ENCODE peak calls at places on chromosomes 6 and 20, in eight cellular contexts. F is GM13976; T is HTR-8/SVneo; N is glutamatergic neuron; P is omental fat pad; Q is activated CD8-positive, alpha-beta memory T cell treated with anti-CD3 and anti-CD28 coated beads for 24 hours; R is body of pancreas; O is tibial nerve. V is an unnamed sample.

GRCh38 chr20:62405108-62405980 is 1.7 kb downstream of the CABLES2 start:
- DNase-seq in O (peak; percentile 30), Q (no peak), F (no peak), T (peak; percentile 93), P (peak; percentile 48), N (peak; percentile 78), R (peak; percentile 47), V (peak; percentile 73)

GRCh38 chr6:52557389-52558265 is 19.2 kb downstream of the TRAM2 start:
- DNase-seq in O (no peak), Q (no peak), T (no peak), R (no peak), P (no peak), N (no peak), F (no peak), V (no peak)

GRCh38 chr20:56689318-56689717 is 60.2 kb downstream of the TFAP2C start:
- DNase-seq in P (no peak), O (no peak), Q (no peak), N (no peak), T (peak; percentile 82), F (no peak), R (peak; percentile 6), V (peak; percentile 88)

GRCh38 chr6:75524322-75524972 is 30.8 kb upstream of the FILIP1 start:
- DNase-seq in N (no peak), T (peak; percentile 74), O (no peak), F (no peak), R (peak; percentile 6), Q (no peak), P (no peak), V (peak; percentile 26)

GRCh38 chr6:14380421-14380820 is 262.8 kb downstream of the CD83 start:
- DNase-seq in Q (no peak), O (no peak), F (no peak), P (no peak), T (no peak), N (no peak), R (no peak), V (no peak)

GRCh38 chr6:72272958-72273357 is 348.9 kb upstream of the KCNQ5 start:
- DNase-seq in R (no peak), F (no peak), Q (no peak), T (no peak), P (no peak), O (no peak), N (no peak), V (no peak)

GRCh38 chr20:51388227-51388626 is 154.3 kb downstream of the NFATC2 start:
- DNase-seq in N (no peak), Q (no peak), R (no peak), F (no peak), P (no peak), T (peak; percentile 63), O (no peak), V (peak; percentile 71)

GRCh38 chr20:52923123-52923543 is 49.0 kb upstream of the TSHZ2 start:
- DNase-seq in Q (no peak), O (no peak), F (no peak), N (no peak), R (no peak), P (no peak), T (peak; percentile 24), V (peak; percentile 98)

GRCh38 chr6:5335020-5335419 is 73.7 kb downstream of the FARS2 start:
- DNase-seq in F (peak; percentile 32), O (no peak), T (no peak), P (no peak), R (no peak), Q (no peak), N (no peak), V (no peak)

GRCh38 chr6:152720964-152721363 is 23.3 kb downstream of the MYCT1 start:
- DNase-seq in N (no peak), R (no peak), Q (no peak), F (no peak), P (no peak), T (no peak), O (no peak), V (peak; percentile 30)

GRCh38 chr6:40425192-40425919 is 161.8 kb downstream of the LRFN2 start:
- DNase-seq in O (no peak), N (peak; percentile 56), Q (no peak), R (peak; percentile 12), F (no peak), T (no peak), P (no peak), V (no peak)

GRCh38 chr20:10217517-10218410 is 866 bp upstream of the SNAP25 start:
- DNase-seq in T (peak; percentile 10), R (peak; percentile 53), Q (no peak), P (peak; percentile 27), N (peak; percentile 76), O (no peak), F (peak; percentile 37), V (peak; percentile 17)

GRCh38 chr6:40541556-40542174 is 45.5 kb downstream of the LRFN2 start:
- DNase-seq in T (no peak), R (no peak), N (no peak), F (no peak), P (no peak), Q (no peak), O (no peak), V (no peak)

GRCh38 chr20:19396466-19397081 is 184.1 kb downstream of the SLC24A3 start:
- DNase-seq in F (no peak), N (no peak), T (no peak), O (no peak), Q (no peak), P (no peak), R (no peak), V (no peak)

GRCh38 chr20:44549123-44549522 is 27.3 kb upstream of the SERINC3 start:
- DNase-seq in P (no peak), Q (no peak), N (no peak), T (no peak), F (no peak), R (no peak), O (no peak), V (no peak)

GRCh38 chr6:118618676-118619377 is 32.6 kb downstream of the CEP85L start:
- DNase-seq in R (peak; percentile 58), F (peak; percentile 45), O (peak; percentile 45), Q (peak; percentile 89), P (peak; percentile 38), N (peak; percentile 71), T (peak; percentile 37), V (peak; percentile 26)

GRCh38 chr6:38062066-38062465 is 242.5 kb downstream of the ZFAND3 start:
- DNase-seq in R (no peak), O (no peak), N (no peak), P (no peak), Q (no peak), T (no peak), F (no peak), V (no peak)

GRCh38 chr6:38193051-38193450 is 373.5 kb downstream of the ZFAND3 start:
- DNase-seq in N (no peak), Q (no peak), O (no peak), R (no peak), T (no peak), F (no peak), P (no peak), V (no peak)

GRCh38 chr6:146133866-146134265 is 105.0 kb downstream of the GRM1 start:
- DNase-seq in F (no peak), O (no peak), R (no peak), Q (no peak), T (no peak), N (no peak), P (no peak), V (no peak)

GRCh38 chr6:138965971-138966370 is 22.1 kb downstream of the REPS1 start:
- DNase-seq in F (no peak), R (no peak), O (no peak), Q (no peak), T (no peak), N (no peak), P (no peak), V (no peak)

GRCh38 chr20:62845818-62846527 is 15.6 kb downstream of the TCFL5 start:
- DNase-seq in O (no peak), F (no peak), T (no peak), N (peak; percentile 95), R (no peak), P (no peak), Q (no peak), V (no peak)

GRCh38 chr6:7390218-7390878 is 740 bp downstream of the RIOK1 start:
- DNase-seq in P (no peak), R (no peak), T (no peak), Q (no peak), N (no peak), F (peak; percentile 23), O (no peak), V (no peak)

GRCh38 chr20:57188056-57188455 is 78.4 kb downstream of the BMP7 start:
- DNase-seq in O (no peak), P (no peak), Q (no peak), N (no peak), F (no peak), T (no peak), R (no peak), V (no peak)

GRCh38 chr20:25173321-25173720 is 22.2 kb upstream of the ENTPD6 start:
- DNase-seq in Q (no peak), P (no peak), T (no peak), O (no peak), N (no peak), R (no peak), F (no peak), V (no peak)